ENCODE peak calls at places on chromosomes 12 and 14, in ten cellular contexts. A is occipital lobe; K is NCI-H1092; P is mesothelial cell of epicardium; M is stimulated activated CD8-positive, alpha-beta memory T cell treated with anti-CD3 and anti-CD28 coated beads, Interleukin-15, amount 100 ng/mL, for 4 hours; X is stimulated activated CD4-positive, alpha-beta T cell treated with anti-CD3 and anti-CD28 coated beads, TNF-alpha, amount 100 ng/mL, for 48 hours; B is H7; Z is pancreas; L is fibroblast of gingiva; T is adrenal gland. I is an unnamed sample.

GRCh38 chr12:42588981-42589464 is 523 bp downstream of the PRICKLE1 start:
- DNase-seq in A (no peak), K (no peak), P (peak), M (no peak), X (no peak), B (peak), Z (peak), L (no peak), T (no peak), I (peak)

GRCh38 chr12:47612953-47613352 is 92.9 kb downstream of the RPAP3 start:
- DNase-seq in A (no peak), K (no peak), P (no peak), M (no peak), X (no peak), B (no peak), Z (no peak), L (no peak), T (no peak), I (no peak)

GRCh38 chr12:9732966-9733461 is at the start of gene CLECL1:
- DNase-seq in A (no peak), K (no peak), P (no peak), M (no peak), X (no peak), B (no peak), Z (no peak), L (no peak), T (no peak), I (no peak)

GRCh38 chr12:118271770-118272417 is 100.8 kb downstream of the TAOK3 start:
- DNase-seq in A (no peak), K (no peak), P (no peak), M (no peak), X (no peak), B (no peak), Z (no peak), L (no peak), T (no peak), I (peak)

GRCh38 chr14:36001936-36002335 is 174.6 kb downstream of the PTCSC3 start:
- DNase-seq in A (no peak), K (no peak), P (no peak), M (no peak), X (no peak), B (no peak), Z (no peak), L (no peak), T (no peak), I (no peak)

GRCh38 chr14:26427059-26427458 is 170.8 kb downstream of the NOVA1 start:
- DNase-seq in A (no peak), K (no peak), P (no peak), M (no peak), X (no peak), B (no peak), Z (no peak), L (peak), T (no peak), I (peak)

GRCh38 chr12:116538682-116539264 is 20.4 kb upstream of the MAP1LC3B2 start:
- DNase-seq in A (no peak), K (no peak), P (no peak), M (no peak), X (no peak), B (no peak), Z (no peak), L (no peak), T (no peak), I (no peak)

GRCh38 chr12:122437656-122438121 is 15.2 kb upstream of the CLIP1 start:
- DNase-seq in A (peak), K (no peak), P (no peak), M (no peak), X (no peak), B (no peak), Z (peak), L (peak), T (peak), I (peak)

GRCh38 chr14:50512463-50512862 is 19.9 kb downstream of the MAP4K5 start:
- DNase-seq in A (no peak), K (no peak), P (no peak), M (no peak), X (no peak), B (no peak), Z (no peak), L (no peak), T (no peak), I (no peak)

GRCh38 chr14:93011650-93012317 is 88.8 kb downstream of the CHGA start:
- DNase-seq in A (peak), K (peak), P (no peak), M (no peak), X (no peak), B (no peak), Z (no peak), L (no peak), T (peak), I (no peak)

GRCh38 chr14:101369916-101370592 is 191.2 kb upstream of the DIO3 start:
- DNase-seq in A (no peak), K (no peak), P (no peak), M (no peak), X (no peak), B (peak), Z (no peak), L (no peak), T (no peak), I (no peak)

GRCh38 chr14:61438860-61439765 is 117.7 kb downstream of the PRKCH start:
- DNase-seq in A (no peak), K (no peak), P (no peak), M (no peak), X (no peak), B (peak), Z (peak), L (peak), T (peak), I (peak)

GRCh38 chr14:94474581-94475031 is 1.4 kb downstream of the SERPINA9 start:
- DNase-seq in A (no peak), K (no peak), P (no peak), M (no peak), X (no peak), B (peak), Z (no peak), L (no peak), T (no peak), I (peak)